ENCODE peak calls at places on chromosomes 11 and 22, in four cellular contexts. S is tibial nerve, N is ovary, H is testis. T is an unnamed sample.

GRCh38 chr11:76236092-76237026 is 30.1 kb upstream of the WNT11 start:
- DNase-seq in S (no peak), N (no peak), H (peak), T (no peak)

GRCh38 chr11:68749501-68750196 is 1.7 kb downstream of the TESMIN start:
- DNase-seq in S (no peak), N (no peak), H (no peak), T (no peak)

GRCh38 chr11:64246874-64247728 is at the start of gene PPP1R14B:
- DNase-seq in S (peak), N (peak), H (peak), T (peak)

GRCh38 chr11:66579017-66579606 is 10.7 kb upstream of the CTSF start:
- DNase-seq in S (peak), N (peak), H (peak), T (peak)

GRCh38 chr11:72951815-72952340 is 137.7 kb downstream of the ATG16L2 start:
- DNase-seq in S (no peak), N (no peak), H (no peak), T (no peak)

GRCh38 chr11:118448294-118448693 is 12.0 kb downstream of the KMT2A start:
- DNase-seq in S (no peak), N (no peak), H (no peak), T (no peak)

GRCh38 chr22:41030891-41031290 is 61.5 kb upstream of the EP300 start:
- DNase-seq in S (no peak), N (no peak), H (no peak), T (no peak)

GRCh38 chr11:44036811-44037657 is 10.7 kb upstream of the ACCSL start:
- DNase-seq in S (peak), N (peak), H (peak), T (peak)

GRCh38 chr11:28536504-28537267 is 428.5 kb downstream of the METTL15 start:
- DNase-seq in S (no peak), N (no peak), H (no peak), T (no peak)

GRCh38 chr11:42319926-42320325 is 860.5 kb upstream of the LRRC4C start:
- DNase-seq in S (no peak), N (no peak), H (no peak), T (no peak)

GRCh38 chr22:41341012-41341411 is 39.7 kb downstream of the ZC3H7B start:
- DNase-seq in S (no peak), N (no peak), H (no peak), T (no peak)

GRCh38 chr11:45028921-45029680 is 78.4 kb upstream of the TP53I11 start:
- DNase-seq in S (no peak), N (no peak), H (no peak), T (no peak)

GRCh38 chr11:19218801-19219460 is 17.1 kb upstream of the CSRP3 start:
- DNase-seq in S (no peak), N (no peak), H (no peak), T (no peak)

GRCh38 chr11:119373917-119374631 is 7.4 kb downstream of the USP2 start:
- DNase-seq in S (peak), N (peak), H (peak), T (peak)

GRCh38 chr11:82842019-82842418 is 58.2 kb downstream of the PRCP start:
- DNase-seq in S (no peak), N (no peak), H (no peak), T (no peak)

GRCh38 chr11:126098204-126098769 is 35.6 kb upstream of the CDON start:
- DNase-seq in S (no peak), N (no peak), H (no peak), T (no peak)

GRCh38 chr22:38107692-38108515 is 2.6 kb downstream of the BAIAP2L2 start:
- DNase-seq in S (no peak), N (no peak), H (peak), T (no peak)

GRCh38 chr11:114344494-114344893 is 48.3 kb downstream of the NNMT start:
- DNase-seq in S (no peak), N (no peak), H (no peak), T (no peak)

GRCh38 chr11:22065472-22065871 is 127.4 kb upstream of the ANO5 start:
- DNase-seq in S (no peak), N (no peak), H (no peak), T (no peak)

GRCh38 chr11:6931146-6931713 is 5.0 kb downstream of the ZNF215 start:
- DNase-seq in S (no peak), N (no peak), H (no peak), T (no peak)

GRCh38 chr11:83249972-83250593 is 36.1 kb downstream of the CCDC90B start:
- DNase-seq in S (no peak), N (no peak), H (peak), T (no peak)

GRCh38 chr22:38176170-38176741 is 5.4 kb downstream of the PLA2G6 start:
- DNase-seq in S (peak), N (peak), H (peak), T (peak)

GRCh38 chr11:75162954-75163353 is 12.0 kb downstream of the SLCO2B1 start:
- DNase-seq in S (no peak), N (no peak), H (no peak), T (no peak)

GRCh38 chr11:102306048-102306575 is 11.2 kb upstream of the BIRC3 start:
- DNase-seq in S (no peak), N (no peak), H (peak), T (no peak)

DNA sequence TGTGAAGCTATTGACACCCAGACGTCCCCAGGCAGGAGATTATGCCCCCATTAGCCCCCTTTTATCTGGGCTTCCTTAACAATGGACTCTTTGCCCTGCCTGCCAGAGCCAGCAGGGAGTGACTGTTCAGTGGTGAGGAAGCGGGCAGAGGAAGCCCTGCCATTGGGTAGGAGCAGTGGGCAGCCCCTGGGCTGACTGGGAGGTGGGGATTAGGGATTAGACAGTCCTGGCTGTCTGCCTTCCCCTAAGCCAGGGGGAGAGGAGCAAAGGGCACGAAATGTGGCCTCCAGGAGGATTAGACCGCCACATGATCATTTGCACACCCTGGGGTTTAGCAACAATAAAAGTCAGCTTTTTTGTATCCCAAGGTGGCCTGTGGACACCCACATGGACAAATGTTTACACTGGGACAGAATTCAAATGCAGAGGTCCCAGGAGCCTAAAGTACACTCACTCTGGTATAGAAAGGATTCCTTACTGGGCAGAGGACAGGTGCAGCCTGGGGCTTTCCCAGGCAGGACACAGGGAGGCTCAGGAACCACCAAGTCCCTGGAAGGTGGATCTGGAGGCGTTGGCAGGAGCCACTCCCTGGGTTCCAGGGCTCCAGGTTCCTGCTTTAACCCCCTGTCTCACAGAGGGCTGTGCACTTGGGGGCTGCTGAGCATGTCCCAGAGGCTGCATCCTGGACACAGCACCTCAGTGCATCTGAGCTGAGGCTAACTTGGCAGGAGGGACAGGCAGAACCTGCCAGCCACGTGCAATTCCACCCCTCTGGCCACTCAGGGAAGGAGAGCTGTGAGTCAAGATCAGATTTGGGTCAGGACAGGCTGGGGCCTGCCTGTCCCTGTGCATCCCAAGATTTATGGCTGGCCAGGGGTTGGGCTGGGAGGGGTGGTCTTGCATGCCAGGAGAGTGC is 2.1 kb downstream of the PNPLA3 start:
- DNase-seq in S (no peak), N (no peak), H (no peak), T (no peak)
- H3K27ac ChIP-seq in S (no peak), N (no peak), H (no peak), T (no peak)

DNA sequence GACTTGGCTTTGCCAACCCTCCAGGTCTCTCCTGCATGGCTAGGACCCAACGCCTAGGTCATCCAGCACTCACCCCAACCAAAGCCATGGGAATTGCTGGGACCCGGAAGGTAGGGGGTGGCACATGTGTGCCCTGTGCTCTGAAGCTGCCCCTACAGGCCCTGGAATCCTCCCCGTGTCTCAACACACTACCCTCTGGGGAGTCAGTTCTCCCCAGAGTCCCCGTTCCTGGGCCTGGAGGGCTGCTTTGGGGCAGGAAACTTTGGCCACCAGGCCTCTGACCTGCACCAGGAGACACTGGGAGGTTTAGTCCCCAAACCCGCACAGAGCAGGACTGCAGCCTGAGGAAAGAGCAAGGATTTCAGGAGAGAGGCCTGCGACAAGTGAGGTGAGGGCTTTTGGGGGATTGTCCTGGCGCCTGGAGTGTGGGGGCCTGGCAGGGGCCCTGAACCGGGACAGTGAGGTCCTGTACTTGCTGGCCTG is 495 bp upstream of the IFITM1 start:
- DNase-seq in S (no peak), N (no peak), H (no peak), T (no peak)
- TF ChIP-seq POLR2A in S (no peak), N (no peak), H (no peak), T (no peak)

DNA sequence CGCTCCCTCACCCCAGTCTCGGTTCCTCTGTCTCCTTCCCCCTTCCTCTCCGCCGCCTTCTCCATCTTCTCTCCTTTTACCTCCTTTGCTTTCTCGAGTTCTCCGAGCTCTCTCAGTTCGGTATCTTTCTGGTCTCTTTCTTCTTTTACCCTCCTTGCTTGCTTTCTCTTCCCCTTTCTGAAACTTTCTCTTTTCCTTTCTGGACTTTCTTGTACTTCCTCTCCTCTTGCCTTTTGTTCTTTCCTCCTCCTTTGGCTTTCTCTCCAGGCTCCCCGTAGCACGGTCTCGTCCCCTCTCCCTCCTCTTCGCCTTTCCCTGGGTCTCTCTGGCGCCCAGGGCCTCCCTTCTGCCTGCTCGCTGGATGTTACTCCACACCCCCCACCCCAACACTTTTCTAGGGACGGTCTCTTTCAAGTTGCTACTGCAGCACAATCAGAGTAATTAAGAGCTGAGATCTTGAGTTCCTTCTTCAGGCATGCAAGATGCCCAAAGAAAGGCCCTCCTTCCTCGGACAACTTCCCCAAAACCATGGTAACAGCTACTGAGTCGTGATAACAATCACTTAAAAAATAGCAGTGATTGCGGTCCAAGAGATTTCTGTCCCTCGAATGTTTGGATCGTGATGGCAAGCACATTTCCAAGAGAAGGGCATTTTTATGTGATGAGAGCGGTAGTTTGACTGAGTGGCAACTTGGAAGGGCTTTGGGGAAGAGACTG is 487 bp upstream of the TENM4 start:
- DNase-seq in S (no peak), N (peak), H (no peak), T (peak)
- H3K27ac ChIP-seq in S (no peak), N (peak), H (peak), T (peak)

GRCh38 chr22:29207231-29207550 is 1.5 kb downstream of the EMID1 start:
- DNase-seq in S (no peak), N (no peak), H (no peak), T (no peak)

GRCh38 chr22:29207562-29208501 is 2.1 kb downstream of the EMID1 start:
- DNase-seq in S (no peak), N (no peak), H (no peak), T (no peak)

GRCh38 chr22:29209624-29209929 is 3.9 kb downstream of the EMID1 start:
- DNase-seq in S (no peak), N (no peak), H (no peak), T (no peak)

GRCh38 chr22:29208502-29208862 is 2.8 kb downstream of the EMID1 start:
- DNase-seq in S (no peak), N (no peak), H (no peak), T (no peak)

GRCh38 chr22:29208879-29209623 is 3.4 kb downstream of the EMID1 start:
- DNase-seq in S (no peak), N (no peak), H (no peak), T (no peak)
- TF ChIP-seq POLR2A in S (no peak), N (no peak), H (no peak), T (no peak)

GRCh38 chr11:124745835-124746620 is 6.0 kb downstream of the VSIG2 start:
- DNase-seq in S (no peak), N (no peak), H (no peak), T (no peak)
- H3K27ac ChIP-seq in S (no peak), N (no peak), H (no peak), T (no peak)

DNA sequence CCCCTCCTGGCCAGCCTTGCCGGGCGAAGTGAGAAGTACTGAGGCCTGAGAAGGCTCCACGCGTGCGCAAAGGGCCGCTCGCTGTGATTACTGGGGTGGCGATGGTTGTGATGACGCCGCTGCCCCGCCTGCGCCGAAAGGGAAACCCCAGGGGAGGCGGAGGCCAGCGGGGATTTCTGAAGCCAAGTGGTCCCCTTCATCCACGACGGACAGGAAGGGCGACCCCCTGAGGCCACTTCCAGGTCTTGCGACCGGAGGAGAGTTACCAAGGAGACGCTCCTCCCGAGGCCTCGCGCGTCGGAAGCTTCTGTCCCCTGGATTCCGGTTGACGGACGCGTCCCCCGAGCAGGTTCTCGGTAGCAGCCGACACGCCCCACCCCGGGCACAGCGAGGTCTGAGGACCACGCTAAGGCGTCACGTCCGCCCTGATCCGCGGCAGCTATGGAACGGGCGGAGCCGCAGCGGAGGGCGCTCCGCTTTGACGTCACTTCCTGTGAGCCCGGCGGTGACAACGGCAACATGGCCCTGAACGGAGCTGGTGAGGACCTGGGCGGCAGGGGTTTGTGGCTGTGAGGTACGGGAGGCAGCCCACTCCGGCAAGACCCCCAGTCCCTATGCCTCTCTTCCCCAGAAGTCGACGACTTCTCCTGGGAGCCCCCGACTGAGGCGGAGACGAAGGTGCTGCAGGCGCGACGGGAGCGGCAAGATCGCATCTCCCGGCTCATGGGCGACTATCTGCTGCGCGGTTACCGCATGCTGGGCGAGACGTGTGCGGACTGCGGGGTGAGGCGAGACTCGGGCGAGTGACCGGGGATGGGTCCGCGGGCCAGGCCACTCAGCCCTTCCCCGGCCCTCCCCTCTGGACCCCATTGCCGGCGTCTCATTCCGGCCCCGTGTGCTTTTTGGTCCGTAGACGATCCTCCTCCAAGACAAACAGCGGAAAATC is at the start of gene ZNRD2:
- DNase-seq in S (peak), N (peak), H (peak), T (peak)
- TF ChIP-seq POLR2A in S (peak), N (peak), H (no peak), T (peak)

GRCh38 chr11:130449996-130450419 is 1.6 kb downstream of the ADAMTS15 start:
- DNase-seq in S (peak), N (peak), H (peak), T (peak)
- H3K27ac ChIP-seq in S (peak), N (no peak), H (peak), T (peak)

T was measured in uterus.